ENCODE peak calls at places on chromosomes 1 and 21, in seven cellular contexts. One of them, this sample, is unnamed.

GRCh38 chr1:913491-914252 is 10.1 kb upstream of the SAMD11 start:
- DNase-seq in M059J: no peak
- DNase-seq in spleen: peak; percentile 62
- DNase-seq in head of caudate nucleus: peak; percentile 1
- DNase-seq in cardiac fibroblast: no peak
- DNase-seq in AG10803: no peak
- DNase-seq in bronchial epithelial cell: no peak
- DNase-seq in this sample: no peak

GRCh38 chr1:16122361-16122881 is 33.4 kb downstream of the EPHA2 start:
- DNase-seq in M059J: peak; percentile 85
- DNase-seq in spleen: peak; percentile 52
- DNase-seq in head of caudate nucleus: no peak
- DNase-seq in cardiac fibroblast: no peak
- DNase-seq in AG10803: peak; percentile 91
- DNase-seq in bronchial epithelial cell: peak; percentile 44
- DNase-seq in this sample: no peak

GRCh38 chr1:164783778-164784555 is 225.0 kb downstream of the PBX1 start:
- DNase-seq in M059J: no peak
- DNase-seq in spleen: no peak
- DNase-seq in head of caudate nucleus: peak; percentile 36
- DNase-seq in cardiac fibroblast: no peak
- DNase-seq in AG10803: no peak
- DNase-seq in bronchial epithelial cell: no peak
- DNase-seq in this sample: no peak

GRCh38 chr1:11787251-11787803 is 18.4 kb downstream of the MTHFR start:
- DNase-seq in M059J: peak; percentile 37
- DNase-seq in spleen: no peak
- DNase-seq in head of caudate nucleus: no peak
- DNase-seq in cardiac fibroblast: peak; percentile 51
- DNase-seq in AG10803: peak; percentile 75
- DNase-seq in bronchial epithelial cell: peak; percentile 38
- DNase-seq in this sample: peak; percentile 55

GRCh38 chr1:19981170-19981506 is 1.7 kb upstream of the PLA2G2A start:
- DNase-seq in M059J: no peak
- DNase-seq in spleen: no peak
- DNase-seq in head of caudate nucleus: no peak
- DNase-seq in cardiac fibroblast: no peak
- DNase-seq in AG10803: no peak
- DNase-seq in bronchial epithelial cell: no peak
- DNase-seq in this sample: no peak

GRCh38 chr1:198212675-198213074 is 55.9 kb downstream of the NEK7 start:
- DNase-seq in M059J: peak; percentile 81
- DNase-seq in spleen: no peak
- DNase-seq in head of caudate nucleus: no peak
- DNase-seq in cardiac fibroblast: peak; percentile 99
- DNase-seq in AG10803: peak; percentile 89
- DNase-seq in bronchial epithelial cell: peak; percentile 94
- DNase-seq in this sample: no peak

GRCh38 chr21:43015906-43016540 is 41.7 kb downstream of the PKNOX1 start:
- DNase-seq in M059J: no peak
- DNase-seq in spleen: peak; percentile 80
- DNase-seq in head of caudate nucleus: no peak
- DNase-seq in cardiac fibroblast: no peak
- DNase-seq in AG10803: no peak
- DNase-seq in bronchial epithelial cell: no peak
- DNase-seq in this sample: no peak

GRCh38 chr1:223712184-223712855 is at the start of gene CAPN2:
- DNase-seq in M059J: peak; percentile 87
- DNase-seq in spleen: peak; percentile 93
- DNase-seq in head of caudate nucleus: peak; percentile 86
- DNase-seq in cardiac fibroblast: peak; percentile 84
- DNase-seq in AG10803: peak; percentile 88
- DNase-seq in bronchial epithelial cell: peak; percentile 71
- DNase-seq in this sample: peak; percentile 88

GRCh38 chr1:203037509-203038190 is 11.4 kb downstream of the PPFIA4 start:
- DNase-seq in M059J: no peak
- DNase-seq in spleen: no peak
- DNase-seq in head of caudate nucleus: no peak
- DNase-seq in cardiac fibroblast: no peak
- DNase-seq in AG10803: no peak
- DNase-seq in bronchial epithelial cell: no peak
- DNase-seq in this sample: no peak

GRCh38 chr1:167196185-167196584 is 24.5 kb upstream of the POU2F1 start:
- DNase-seq in M059J: peak; percentile 79
- DNase-seq in spleen: no peak
- DNase-seq in head of caudate nucleus: no peak
- DNase-seq in cardiac fibroblast: peak; percentile 34
- DNase-seq in AG10803: peak; percentile 4
- DNase-seq in bronchial epithelial cell: peak; percentile 16
- DNase-seq in this sample: peak; percentile 26

GRCh38 chr1:216600730-216601426 is 122.4 kb downstream of the ESRRG start:
- DNase-seq in M059J: peak; percentile 64
- DNase-seq in spleen: peak; percentile 82
- DNase-seq in head of caudate nucleus: peak; percentile 82
- DNase-seq in cardiac fibroblast: peak; percentile 83
- DNase-seq in AG10803: peak; percentile 71
- DNase-seq in bronchial epithelial cell: peak; percentile 59
- DNase-seq in this sample: peak; percentile 61

GRCh38 chr1:178438432-178438831 is 58.3 kb downstream of the CLEC20A start:
- DNase-seq in M059J: no peak
- DNase-seq in spleen: no peak
- DNase-seq in head of caudate nucleus: no peak
- DNase-seq in cardiac fibroblast: peak; percentile 17
- DNase-seq in AG10803: peak; percentile 25
- DNase-seq in bronchial epithelial cell: peak; percentile 72
- DNase-seq in this sample: no peak

GRCh38 chr1:154736840-154737239 is 128.9 kb upstream of the ADAR start:
- DNase-seq in M059J: peak; percentile 67
- DNase-seq in spleen: no peak
- DNase-seq in head of caudate nucleus: peak; percentile 42
- DNase-seq in cardiac fibroblast: peak; percentile 89
- DNase-seq in AG10803: peak; percentile 71
- DNase-seq in bronchial epithelial cell: peak; percentile 82
- DNase-seq in this sample: peak; percentile 37

GRCh38 chr1:87392241-87393192 is 63.8 kb downstream of the LMO4 start:
- DNase-seq in M059J: peak; percentile 90
- DNase-seq in spleen: no peak
- DNase-seq in head of caudate nucleus: no peak
- DNase-seq in cardiac fibroblast: peak; percentile 69
- DNase-seq in AG10803: peak; percentile 81
- DNase-seq in bronchial epithelial cell: peak; percentile 79
- DNase-seq in this sample: peak; percentile 46

GRCh38 chr1:225767591-225768540 is 9.8 kb upstream of the SRP9 start:
- DNase-seq in M059J: peak; percentile 83
- DNase-seq in spleen: peak; percentile 79
- DNase-seq in head of caudate nucleus: peak; percentile 22
- DNase-seq in cardiac fibroblast: peak; percentile 59
- DNase-seq in AG10803: peak; percentile 77
- DNase-seq in bronchial epithelial cell: peak; percentile 62
- DNase-seq in this sample: no peak

GRCh38 chr1:113042336-113043143 is 30.5 kb upstream of the LRIG2 start:
- DNase-seq in M059J: peak; percentile 91
- DNase-seq in spleen: peak; percentile 85
- DNase-seq in head of caudate nucleus: peak; percentile 84
- DNase-seq in cardiac fibroblast: peak; percentile 89
- DNase-seq in AG10803: peak; percentile 90
- DNase-seq in bronchial epithelial cell: peak; percentile 74
- DNase-seq in this sample: peak; percentile 72

GRCh38 chr1:232222614-232223013 is 407.3 kb downstream of the SIPA1L2 start:
- DNase-seq in M059J: no peak
- DNase-seq in spleen: no peak
- DNase-seq in head of caudate nucleus: no peak
- DNase-seq in cardiac fibroblast: no peak
- DNase-seq in AG10803: no peak
- DNase-seq in bronchial epithelial cell: no peak
- DNase-seq in this sample: no peak

GRCh38 chr1:112888630-112889029 is 67.4 kb downstream of the SLC16A1 start:
- DNase-seq in M059J: no peak
- DNase-seq in spleen: no peak
- DNase-seq in head of caudate nucleus: no peak
- DNase-seq in cardiac fibroblast: no peak
- DNase-seq in AG10803: no peak
- DNase-seq in bronchial epithelial cell: no peak
- DNase-seq in this sample: no peak

GRCh38 chr1:209766051-209766450 is 10.2 kb downstream of the TRAF3IP3 start:
- DNase-seq in M059J: no peak
- DNase-seq in spleen: no peak
- DNase-seq in head of caudate nucleus: no peak
- DNase-seq in cardiac fibroblast: no peak
- DNase-seq in AG10803: no peak
- DNase-seq in bronchial epithelial cell: no peak
- DNase-seq in this sample: no peak

GRCh38 chr1:10694274-10694632 is 102.2 kb downstream of the CASZ1 start:
- DNase-seq in M059J: peak; percentile 53
- DNase-seq in spleen: no peak
- DNase-seq in head of caudate nucleus: no peak
- DNase-seq in cardiac fibroblast: peak; percentile 14
- DNase-seq in AG10803: no peak
- DNase-seq in bronchial epithelial cell: peak; percentile 38
- DNase-seq in this sample: peak; percentile 80

GRCh38 chr1:167273027-167273800 is 52.5 kb downstream of the POU2F1 start:
- DNase-seq in M059J: peak; percentile 88
- DNase-seq in spleen: no peak
- DNase-seq in head of caudate nucleus: no peak
- DNase-seq in cardiac fibroblast: peak; percentile 53
- DNase-seq in AG10803: peak; percentile 79
- DNase-seq in bronchial epithelial cell: no peak
- DNase-seq in this sample: no peak

GRCh38 chr1:63674238-63674864 is 81.1 kb downstream of the PGM1 start:
- DNase-seq in M059J: peak; percentile 95
- DNase-seq in spleen: no peak
- DNase-seq in head of caudate nucleus: peak; percentile 58
- DNase-seq in cardiac fibroblast: peak; percentile 94
- DNase-seq in AG10803: peak; percentile 77
- DNase-seq in bronchial epithelial cell: peak; percentile 86
- DNase-seq in this sample: peak; percentile 66